ENCODE peak calls at places on chromosomes 5 and 9, in seven cellular contexts. One of them, this sample, is unnamed.
A peak's percentile ranks its signal among the peaks of the same experiment; 100 is the strongest.

GRCh38 chr9:132931178-132931735 is 13.2 kb downstream of the TSC1 start:
- DNase-seq in psoas muscle: no peak
- DNase-seq in T-helper 1 cell: no peak
- DNase-seq in activated CD4-positive, CD25-positive, alpha-beta regulatory T cell: no peak
- DNase-seq in stimulated activated CD8-positive, alpha-beta memory T cell treated with anti-CD3 and anti-CD28 coated beads, Interleukin-15, amount 100 ng/mL, for 24 hours: no peak
- DNase-seq in GM04503: no peak
- DNase-seq in stimulated activated CD4-positive, alpha-beta T cell treated with anti-CD3 and anti-CD28 coated beads, Interleukin-1b, Interleukin-23, amount 100 ng/mL, for 4 hours: no peak
- DNase-seq in this sample: no peak

GRCh38 chr5:68080282-68081050 is 135.1 kb upstream of the PIK3R1 start:
- DNase-seq in psoas muscle: no peak
- DNase-seq in stimulated activated CD4-positive, alpha-beta T cell treated with anti-CD3 and anti-CD28 coated beads, Interleukin-1b, Interleukin-23, amount 100 ng/mL, for 4 hours: no peak
- DNase-seq in activated CD4-positive, CD25-positive, alpha-beta regulatory T cell: no peak
- DNase-seq in GM04503: no peak
- DNase-seq in T-helper 1 cell: no peak
- DNase-seq in stimulated activated CD8-positive, alpha-beta memory T cell treated with anti-CD3 and anti-CD28 coated beads, Interleukin-15, amount 100 ng/mL, for 24 hours: no peak
- DNase-seq in this sample: no peak

GRCh38 chr9:91522496-91522895 is 98.9 kb upstream of the NFIL3 start:
- DNase-seq in activated CD4-positive, CD25-positive, alpha-beta regulatory T cell: no peak
- DNase-seq in T-helper 1 cell: no peak
- DNase-seq in stimulated activated CD4-positive, alpha-beta T cell treated with anti-CD3 and anti-CD28 coated beads, Interleukin-1b, Interleukin-23, amount 100 ng/mL, for 4 hours: no peak
- DNase-seq in psoas muscle: no peak
- DNase-seq in GM04503: peak; percentile 23
- DNase-seq in stimulated activated CD8-positive, alpha-beta memory T cell treated with anti-CD3 and anti-CD28 coated beads, Interleukin-15, amount 100 ng/mL, for 24 hours: no peak
- DNase-seq in this sample: no peak

GRCh38 chr5:68962632-68963484 is 131.0 kb upstream of the SLC30A5 start:
- DNase-seq in activated CD4-positive, CD25-positive, alpha-beta regulatory T cell: no peak
- DNase-seq in T-helper 1 cell: no peak
- DNase-seq in stimulated activated CD8-positive, alpha-beta memory T cell treated with anti-CD3 and anti-CD28 coated beads, Interleukin-15, amount 100 ng/mL, for 24 hours: no peak
- DNase-seq in stimulated activated CD4-positive, alpha-beta T cell treated with anti-CD3 and anti-CD28 coated beads, Interleukin-1b, Interleukin-23, amount 100 ng/mL, for 4 hours: no peak
- DNase-seq in GM04503: peak; percentile 19
- DNase-seq in psoas muscle: peak; percentile 67
- DNase-seq in this sample: peak; percentile 32

GRCh38 chr5:57113486-57113885 is 60.4 kb upstream of the GPBP1 start:
- DNase-seq in stimulated activated CD8-positive, alpha-beta memory T cell treated with anti-CD3 and anti-CD28 coated beads, Interleukin-15, amount 100 ng/mL, for 24 hours: no peak
- DNase-seq in activated CD4-positive, CD25-positive, alpha-beta regulatory T cell: no peak
- DNase-seq in psoas muscle: no peak
- DNase-seq in T-helper 1 cell: no peak
- DNase-seq in GM04503: no peak
- DNase-seq in stimulated activated CD4-positive, alpha-beta T cell treated with anti-CD3 and anti-CD28 coated beads, Interleukin-1b, Interleukin-23, amount 100 ng/mL, for 4 hours: no peak
- DNase-seq in this sample: no peak

GRCh38 chr5:159917919-159918487 is 1.7 kb downstream of the ADRA1B start:
- DNase-seq in GM04503: no peak
- DNase-seq in stimulated activated CD8-positive, alpha-beta memory T cell treated with anti-CD3 and anti-CD28 coated beads, Interleukin-15, amount 100 ng/mL, for 24 hours: no peak
- DNase-seq in psoas muscle: no peak
- DNase-seq in activated CD4-positive, CD25-positive, alpha-beta regulatory T cell: no peak
- DNase-seq in T-helper 1 cell: no peak
- DNase-seq in stimulated activated CD4-positive, alpha-beta T cell treated with anti-CD3 and anti-CD28 coated beads, Interleukin-1b, Interleukin-23, amount 100 ng/mL, for 4 hours: no peak
- DNase-seq in this sample: no peak

GRCh38 chr5:102930244-102930643 is 175.1 kb downstream of the PAM start:
- DNase-seq in GM04503: no peak
- DNase-seq in stimulated activated CD8-positive, alpha-beta memory T cell treated with anti-CD3 and anti-CD28 coated beads, Interleukin-15, amount 100 ng/mL, for 24 hours: no peak
- DNase-seq in activated CD4-positive, CD25-positive, alpha-beta regulatory T cell: no peak
- DNase-seq in stimulated activated CD4-positive, alpha-beta T cell treated with anti-CD3 and anti-CD28 coated beads, Interleukin-1b, Interleukin-23, amount 100 ng/mL, for 4 hours: no peak
- DNase-seq in psoas muscle: no peak
- DNase-seq in T-helper 1 cell: no peak
- DNase-seq in this sample: no peak

GRCh38 chr5:31963358-31963757 is 210.8 kb downstream of the GOLPH3 start:
- DNase-seq in psoas muscle: no peak
- DNase-seq in stimulated activated CD8-positive, alpha-beta memory T cell treated with anti-CD3 and anti-CD28 coated beads, Interleukin-15, amount 100 ng/mL, for 24 hours: no peak
- DNase-seq in T-helper 1 cell: no peak
- DNase-seq in stimulated activated CD4-positive, alpha-beta T cell treated with anti-CD3 and anti-CD28 coated beads, Interleukin-1b, Interleukin-23, amount 100 ng/mL, for 4 hours: no peak
- DNase-seq in activated CD4-positive, CD25-positive, alpha-beta regulatory T cell: no peak
- DNase-seq in GM04503: no peak
- DNase-seq in this sample: no peak

GRCh38 chr5:112724901-112725300 is 12.8 kb upstream of the APC start:
- DNase-seq in GM04503: no peak
- DNase-seq in stimulated activated CD8-positive, alpha-beta memory T cell treated with anti-CD3 and anti-CD28 coated beads, Interleukin-15, amount 100 ng/mL, for 24 hours: no peak
- DNase-seq in activated CD4-positive, CD25-positive, alpha-beta regulatory T cell: no peak
- DNase-seq in psoas muscle: no peak
- DNase-seq in stimulated activated CD4-positive, alpha-beta T cell treated with anti-CD3 and anti-CD28 coated beads, Interleukin-1b, Interleukin-23, amount 100 ng/mL, for 4 hours: no peak
- DNase-seq in T-helper 1 cell: no peak
- DNase-seq in this sample: no peak

GRCh38 chr9:106874657-106875056 is 11.7 kb downstream of the ZNF462 start:
- DNase-seq in GM04503: no peak
- DNase-seq in stimulated activated CD8-positive, alpha-beta memory T cell treated with anti-CD3 and anti-CD28 coated beads, Interleukin-15, amount 100 ng/mL, for 24 hours: no peak
- DNase-seq in psoas muscle: no peak
- DNase-seq in activated CD4-positive, CD25-positive, alpha-beta regulatory T cell: no peak
- DNase-seq in stimulated activated CD4-positive, alpha-beta T cell treated with anti-CD3 and anti-CD28 coated beads, Interleukin-1b, Interleukin-23, amount 100 ng/mL, for 4 hours: no peak
- DNase-seq in T-helper 1 cell: no peak
- DNase-seq in this sample: no peak

GRCh38 chr9:135023389-135023788 is 64.1 kb upstream of the OLFM1 start:
- DNase-seq in psoas muscle: peak; percentile 33
- DNase-seq in T-helper 1 cell: no peak
- DNase-seq in activated CD4-positive, CD25-positive, alpha-beta regulatory T cell: no peak
- DNase-seq in stimulated activated CD4-positive, alpha-beta T cell treated with anti-CD3 and anti-CD28 coated beads, Interleukin-1b, Interleukin-23, amount 100 ng/mL, for 4 hours: no peak
- DNase-seq in stimulated activated CD8-positive, alpha-beta memory T cell treated with anti-CD3 and anti-CD28 coated beads, Interleukin-15, amount 100 ng/mL, for 24 hours: no peak
- DNase-seq in GM04503: no peak
- DNase-seq in this sample: no peak

GRCh38 chr9:101706261-101706798 is 32.1 kb downstream of the GRIN3A start:
- DNase-seq in GM04503: no peak
- DNase-seq in psoas muscle: no peak
- DNase-seq in stimulated activated CD8-positive, alpha-beta memory T cell treated with anti-CD3 and anti-CD28 coated beads, Interleukin-15, amount 100 ng/mL, for 24 hours: no peak
- DNase-seq in T-helper 1 cell: no peak
- DNase-seq in activated CD4-positive, CD25-positive, alpha-beta regulatory T cell: no peak
- DNase-seq in stimulated activated CD4-positive, alpha-beta T cell treated with anti-CD3 and anti-CD28 coated beads, Interleukin-1b, Interleukin-23, amount 100 ng/mL, for 4 hours: no peak
- DNase-seq in this sample: no peak

GRCh38 chr9:98765276-98765675 is 31.1 kb downstream of the ANKS6 start:
- DNase-seq in T-helper 1 cell: no peak
- DNase-seq in stimulated activated CD8-positive, alpha-beta memory T cell treated with anti-CD3 and anti-CD28 coated beads, Interleukin-15, amount 100 ng/mL, for 24 hours: no peak
- DNase-seq in activated CD4-positive, CD25-positive, alpha-beta regulatory T cell: no peak
- DNase-seq in stimulated activated CD4-positive, alpha-beta T cell treated with anti-CD3 and anti-CD28 coated beads, Interleukin-1b, Interleukin-23, amount 100 ng/mL, for 4 hours: no peak
- DNase-seq in GM04503: no peak
- DNase-seq in psoas muscle: no peak
- DNase-seq in this sample: no peak

GRCh38 chr5:88556415-88556814 is 287.8 kb upstream of the TMEM161B start:
- DNase-seq in stimulated activated CD8-positive, alpha-beta memory T cell treated with anti-CD3 and anti-CD28 coated beads, Interleukin-15, amount 100 ng/mL, for 24 hours: no peak
- DNase-seq in activated CD4-positive, CD25-positive, alpha-beta regulatory T cell: no peak
- DNase-seq in GM04503: no peak
- DNase-seq in psoas muscle: no peak
- DNase-seq in stimulated activated CD4-positive, alpha-beta T cell treated with anti-CD3 and anti-CD28 coated beads, Interleukin-1b, Interleukin-23, amount 100 ng/mL, for 4 hours: no peak
- DNase-seq in T-helper 1 cell: no peak
- DNase-seq in this sample: no peak

This sample was measured in stimulated activated naive CD8-positive, alpha-beta T cell treated with anti-CD3 and anti-CD28 coated beads, Interleukin-15, Interleukin-2, amounts not matched to agents 100 U/mL and 50 U/mL, for 24 hours.